ENCODE peak calls at places on chromosome 16, in seven cellular contexts. One of them, this sample, is unnamed.

GRCh38 chr16:4101421-4102275 is 14.6 kb downstream of the ADCY9 start:
- DNase-seq in mesenchymal stem cell: no peak
- DNase-seq in fibroblast of lung: no peak
- DNase-seq in IMR-90: no peak
- DNase-seq in trophoblast cell: no peak
- DNase-seq in HCT116: no peak
- DNase-seq in MM.1S: no peak
- DNase-seq in this sample: no peak

GRCh38 chr16:86231996-86232350 is 278.4 kb upstream of the FOXF1 start:
- DNase-seq in mesenchymal stem cell: no peak
- DNase-seq in fibroblast of lung: no peak
- DNase-seq in IMR-90: no peak
- DNase-seq in trophoblast cell: no peak
- DNase-seq in HCT116: no peak
- DNase-seq in MM.1S: no peak
- DNase-seq in this sample: no peak

GRCh38 chr16:72241930-72242329 is 70.0 kb upstream of the PMFBP1 start:
- DNase-seq in mesenchymal stem cell: peak; percentile 63
- DNase-seq in fibroblast of lung: peak; percentile 66
- DNase-seq in IMR-90: peak; percentile 55
- DNase-seq in trophoblast cell: peak; percentile 9
- DNase-seq in HCT116: peak; percentile 39
- DNase-seq in MM.1S: peak; percentile 31
- DNase-seq in this sample: peak; percentile 80

GRCh38 chr16:3158014-3158497 is 23.2 kb downstream of the ZNF213 start:
- DNase-seq in mesenchymal stem cell: peak; percentile 58
- DNase-seq in fibroblast of lung: no peak
- DNase-seq in IMR-90: no peak
- DNase-seq in trophoblast cell: peak; percentile 33
- DNase-seq in HCT116: no peak
- DNase-seq in MM.1S: no peak
- DNase-seq in this sample: peak; percentile 47

GRCh38 chr16:67456383-67457140 is 24.4 kb downstream of the ATP6V0D1 start:
- DNase-seq in mesenchymal stem cell: no peak
- DNase-seq in fibroblast of lung: peak; percentile 63
- DNase-seq in IMR-90: peak; percentile 36
- DNase-seq in trophoblast cell: no peak
- DNase-seq in HCT116: no peak
- DNase-seq in MM.1S: no peak
- DNase-seq in this sample: peak; percentile 47

GRCh38 chr16:4733747-4734062 is 366 bp downstream of the ANKS3 start:
- DNase-seq in mesenchymal stem cell: no peak
- DNase-seq in fibroblast of lung: no peak
- DNase-seq in IMR-90: no peak
- DNase-seq in trophoblast cell: no peak
- DNase-seq in HCT116: no peak
- DNase-seq in MM.1S: no peak
- DNase-seq in this sample: peak; percentile 36

GRCh38 chr16:27920391-27920891 is 143.1 kb downstream of the GSG1L start:
- DNase-seq in mesenchymal stem cell: no peak
- DNase-seq in fibroblast of lung: no peak
- DNase-seq in IMR-90: no peak
- DNase-seq in trophoblast cell: peak; percentile 71
- DNase-seq in HCT116: peak; percentile 35
- DNase-seq in MM.1S: no peak
- DNase-seq in this sample: peak; percentile 0

GRCh38 chr16:4690946-4691665 is 2.3 kb upstream of the NUDT16L1 start:
- DNase-seq in mesenchymal stem cell: no peak
- DNase-seq in fibroblast of lung: no peak
- DNase-seq in IMR-90: no peak
- DNase-seq in trophoblast cell: no peak
- DNase-seq in HCT116: no peak
- DNase-seq in MM.1S: no peak
- DNase-seq in this sample: no peak

GRCh38 chr16:9275816-9276354 is 184.4 kb downstream of the HAPSTR1 start:
- DNase-seq in mesenchymal stem cell: no peak
- DNase-seq in fibroblast of lung: no peak
- DNase-seq in IMR-90: no peak
- DNase-seq in trophoblast cell: peak; percentile 61
- DNase-seq in HCT116: no peak
- DNase-seq in MM.1S: no peak
- DNase-seq in this sample: no peak

GRCh38 chr16:27238016-27238587 is 30.5 kb downstream of the NSMCE1 start:
- DNase-seq in mesenchymal stem cell: no peak
- DNase-seq in fibroblast of lung: no peak
- DNase-seq in IMR-90: no peak
- DNase-seq in trophoblast cell: no peak
- DNase-seq in HCT116: no peak
- DNase-seq in MM.1S: no peak
- DNase-seq in this sample: no peak

GRCh38 chr16:76293980-76294690 is 16.9 kb downstream of the CNTNAP4 start:
- DNase-seq in mesenchymal stem cell: peak; percentile 8
- DNase-seq in fibroblast of lung: peak; percentile 5
- DNase-seq in IMR-90: no peak
- DNase-seq in trophoblast cell: no peak
- DNase-seq in HCT116: no peak
- DNase-seq in MM.1S: no peak
- DNase-seq in this sample: peak; percentile 68

GRCh38 chr16:64345142-64345541 is 776.7 kb downstream of the CDH11 start:
- DNase-seq in mesenchymal stem cell: no peak
- DNase-seq in fibroblast of lung: no peak
- DNase-seq in IMR-90: no peak
- DNase-seq in trophoblast cell: no peak
- DNase-seq in HCT116: no peak
- DNase-seq in MM.1S: no peak
- DNase-seq in this sample: no peak

GRCh38 chr16:64343061-64343819 is 778.6 kb downstream of the CDH11 start:
- DNase-seq in mesenchymal stem cell: no peak
- DNase-seq in fibroblast of lung: no peak
- DNase-seq in IMR-90: no peak
- DNase-seq in trophoblast cell: no peak
- DNase-seq in HCT116: no peak
- DNase-seq in MM.1S: no peak
- DNase-seq in this sample: no peak

GRCh38 chr16:64351116-64351515 is 770.7 kb downstream of the CDH11 start:
- DNase-seq in mesenchymal stem cell: no peak
- DNase-seq in fibroblast of lung: no peak
- DNase-seq in IMR-90: no peak
- DNase-seq in trophoblast cell: no peak
- DNase-seq in HCT116: no peak
- DNase-seq in MM.1S: no peak
- DNase-seq in this sample: no peak

DNA sequence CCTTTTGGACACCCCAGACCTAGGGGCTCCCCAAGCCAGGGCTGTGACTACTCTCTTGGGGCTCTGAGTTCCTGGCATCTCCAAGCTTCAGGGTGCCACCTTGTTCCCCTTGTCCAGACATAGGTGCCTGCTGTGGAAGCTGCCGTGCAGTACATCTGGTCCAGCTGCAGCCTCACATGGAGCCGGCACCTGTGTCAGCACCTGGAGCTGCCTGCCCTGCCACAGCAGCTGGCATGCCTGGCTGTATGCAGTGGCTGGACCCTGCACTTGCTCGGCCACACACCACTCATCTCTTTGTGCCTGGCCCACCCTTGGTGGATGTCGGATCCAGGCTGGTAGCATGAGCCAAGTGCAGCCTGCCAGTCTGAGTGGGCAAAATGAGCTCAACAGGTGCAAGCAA is 775.8 kb downstream of the CDH11 start:
- DNase-seq in mesenchymal stem cell: no peak
- DNase-seq in fibroblast of lung: no peak
- DNase-seq in IMR-90: no peak
- DNase-seq in trophoblast cell: no peak
- DNase-seq in HCT116: no peak
- DNase-seq in MM.1S: no peak
- DNase-seq in this sample: no peak
- H3K9ac ChIP-seq in mesenchymal stem cell: no peak overlapping the region
- H3K9ac ChIP-seq in fibroblast of lung: no peak overlapping the region
- H3K9ac ChIP-seq in IMR-90: no peak overlapping the region
- H3K9ac ChIP-seq in trophoblast cell: no peak overlapping the region
- H3K9ac ChIP-seq in HCT116: no peak overlapping the region
- H3K9ac ChIP-seq in MM.1S: no peak overlapping the region
- H3K9ac ChIP-seq in this sample: no peak overlapping the region

GRCh38 chr16:55898592-55898991 is 23.4 kb upstream of the CES5A start:
- DNase-seq in mesenchymal stem cell: no peak
- DNase-seq in fibroblast of lung: no peak
- DNase-seq in IMR-90: no peak
- DNase-seq in trophoblast cell: no peak
- DNase-seq in HCT116: no peak
- DNase-seq in MM.1S: no peak
- DNase-seq in this sample: no peak

GRCh38 chr16:55899857-55900256 is 24.7 kb upstream of the CES5A start:
- DNase-seq in mesenchymal stem cell: no peak
- DNase-seq in fibroblast of lung: no peak
- DNase-seq in IMR-90: no peak
- DNase-seq in trophoblast cell: no peak
- DNase-seq in HCT116: no peak
- DNase-seq in MM.1S: no peak
- DNase-seq in this sample: no peak

GRCh38 chr16:55900616-55901393 is 25.6 kb upstream of the CES5A start:
- DNase-seq in mesenchymal stem cell: no peak
- DNase-seq in fibroblast of lung: no peak
- DNase-seq in IMR-90: no peak
- DNase-seq in trophoblast cell: no peak
- DNase-seq in HCT116: no peak
- DNase-seq in MM.1S: no peak
- DNase-seq in this sample: no peak

GRCh38 chr16:55905651-55906050 is 30.5 kb upstream of the CES5A start:
- DNase-seq in mesenchymal stem cell: no peak
- DNase-seq in fibroblast of lung: no peak
- DNase-seq in IMR-90: no peak
- DNase-seq in trophoblast cell: no peak
- DNase-seq in HCT116: no peak
- DNase-seq in MM.1S: no peak
- DNase-seq in this sample: no peak

DNA sequence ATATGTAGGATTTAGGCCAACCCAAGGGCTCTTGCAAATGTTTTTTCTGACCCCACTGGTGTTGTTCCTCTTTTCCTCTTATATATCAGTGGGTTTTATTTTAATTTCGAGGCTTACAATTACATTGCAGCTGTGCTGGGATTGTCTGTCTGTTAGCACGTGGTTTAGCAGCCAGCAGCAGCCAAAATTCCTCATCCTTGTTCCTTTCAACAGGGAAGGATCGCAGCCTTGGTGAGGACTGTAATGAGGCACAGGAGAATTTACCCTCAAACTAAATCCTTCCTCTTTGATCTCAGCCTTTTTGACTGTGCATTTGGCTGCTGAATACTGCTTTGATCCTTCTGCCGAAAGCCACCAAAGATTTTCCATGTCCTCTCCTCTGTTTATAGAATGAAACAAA is 26.6 kb upstream of the CES5A start:
- DNase-seq in mesenchymal stem cell: no peak
- DNase-seq in fibroblast of lung: no peak
- DNase-seq in IMR-90: no peak
- DNase-seq in trophoblast cell: no peak
- DNase-seq in HCT116: no peak
- DNase-seq in MM.1S: no peak
- DNase-seq in this sample: no peak
- H3K9me3 ChIP-seq in mesenchymal stem cell: peaks cover 24% of the 10 kb centered on the region
- H3K9me3 ChIP-seq in fibroblast of lung: no peaks in the 10 kb centered on the region
- H3K9me3 ChIP-seq in IMR-90: no peaks in the 10 kb centered on the region
- H3K9me3 ChIP-seq in trophoblast cell: peaks cover 1% of the 10 kb centered on the region
- H3K9me3 ChIP-seq in HCT116: peaks cover 7% of the 10 kb centered on the region
- H3K9me3 ChIP-seq in MM.1S: no peaks in the 10 kb centered on the region
- H3K9me3 ChIP-seq in this sample: peaks cover 21% of the 10 kb centered on the region

GRCh38 chr16:84883301-84883700 is 63.5 kb downstream of the CRISPLD2 start:
- DNase-seq in mesenchymal stem cell: no peak
- DNase-seq in fibroblast of lung: peak; percentile 17
- DNase-seq in IMR-90: no peak
- DNase-seq in trophoblast cell: peak; percentile 94
- DNase-seq in HCT116: no peak
- DNase-seq in MM.1S: no peak
- DNase-seq in this sample: no peak

GRCh38 chr16:84886536-84887090 is 66.8 kb downstream of the CRISPLD2 start:
- DNase-seq in mesenchymal stem cell: no peak
- DNase-seq in fibroblast of lung: no peak
- DNase-seq in IMR-90: no peak
- DNase-seq in trophoblast cell: no peak
- DNase-seq in HCT116: no peak
- DNase-seq in MM.1S: no peak
- DNase-seq in this sample: no peak

GRCh38 chr16:84884311-84885023 is 64.7 kb downstream of the CRISPLD2 start:
- DNase-seq in mesenchymal stem cell: no peak
- DNase-seq in fibroblast of lung: no peak
- DNase-seq in IMR-90: no peak
- DNase-seq in trophoblast cell: peak; percentile 69
- DNase-seq in HCT116: no peak
- DNase-seq in MM.1S: no peak
- DNase-seq in this sample: no peak

GRCh38 chr16:84887207-84887606 is 67.4 kb downstream of the CRISPLD2 start:
- DNase-seq in mesenchymal stem cell: no peak
- DNase-seq in fibroblast of lung: no peak
- DNase-seq in IMR-90: no peak
- DNase-seq in trophoblast cell: no peak
- DNase-seq in HCT116: no peak
- DNase-seq in MM.1S: no peak
- DNase-seq in this sample: no peak

GRCh38 chr16:84885024-84885910 is 65.5 kb downstream of the CRISPLD2 start:
- DNase-seq in mesenchymal stem cell: no peak
- DNase-seq in fibroblast of lung: no peak
- DNase-seq in IMR-90: no peak
- DNase-seq in trophoblast cell: no peak
- DNase-seq in HCT116: no peak
- DNase-seq in MM.1S: no peak
- DNase-seq in this sample: no peak
- H3K4me3 ChIP-seq in mesenchymal stem cell: no peak overlapping the region
- H3K4me3 ChIP-seq in fibroblast of lung: no peak overlapping the region
- H3K4me3 ChIP-seq in IMR-90: no peak overlapping the region
- H3K4me3 ChIP-seq in trophoblast cell: no peak overlapping the region
- H3K4me3 ChIP-seq in HCT116: no peak overlapping the region
- H3K4me3 ChIP-seq in MM.1S: no peak overlapping the region
- H3K4me3 ChIP-seq in this sample: no peak overlapping the region

DNA sequence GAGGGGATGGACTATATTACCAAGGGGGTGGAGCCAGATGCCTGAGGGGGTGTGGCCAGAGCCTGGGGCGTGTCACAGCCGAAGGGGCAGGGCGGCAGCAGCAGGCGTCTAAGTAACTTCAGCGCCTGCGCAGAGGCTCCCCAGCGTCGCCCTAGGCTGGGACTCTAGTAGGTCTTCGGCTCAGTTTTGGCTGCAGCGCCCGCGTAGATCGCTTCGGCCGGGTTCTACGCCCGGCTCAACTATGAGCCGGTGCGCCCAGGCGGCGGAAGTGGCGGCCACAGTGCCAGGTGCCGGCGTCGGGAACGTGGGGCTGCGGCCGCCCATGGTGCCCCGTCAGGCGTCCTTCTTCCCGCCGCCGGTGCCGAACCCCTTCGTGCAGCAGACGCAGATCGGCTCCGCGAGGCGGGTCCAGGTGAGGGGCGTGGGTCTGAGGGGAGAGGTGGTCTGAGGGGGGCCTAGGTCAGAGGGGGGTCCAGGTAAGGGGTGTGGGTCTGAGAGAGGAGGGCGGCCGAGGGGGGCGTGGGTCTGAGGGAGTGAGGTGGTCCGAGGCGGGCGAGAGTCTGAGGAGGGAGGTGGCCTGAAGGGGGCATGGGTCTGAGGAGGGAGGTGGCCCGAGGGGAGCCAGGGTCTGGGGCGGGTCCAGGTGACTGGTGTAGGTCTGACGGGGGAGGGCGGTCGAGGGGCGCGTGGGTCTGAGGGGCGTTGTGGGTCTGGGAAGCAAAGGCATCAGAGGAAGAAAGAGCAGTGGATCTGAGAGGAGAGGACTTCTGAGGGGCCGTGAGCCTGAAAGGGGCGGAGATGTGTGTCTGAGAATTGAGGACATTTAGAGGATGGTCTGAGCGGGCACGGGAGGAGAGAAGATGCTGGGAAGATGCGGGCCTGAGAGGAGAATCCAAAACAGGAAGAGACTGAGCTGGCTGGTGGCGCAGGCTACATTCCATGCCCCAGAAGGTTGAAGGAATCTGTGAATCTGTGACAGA is at the start of gene LPCAT2:
- DNase-seq in mesenchymal stem cell: peak; percentile 88
- DNase-seq in fibroblast of lung: peak; percentile 86
- DNase-seq in IMR-90: peak; percentile 84
- DNase-seq in trophoblast cell: peak; percentile 97
- DNase-seq in HCT116: peak; percentile 71
- DNase-seq in MM.1S: peak; percentile 66
- DNase-seq in this sample: peak; percentile 95
- H3K9ac ChIP-seq in mesenchymal stem cell: peak within 1 kb of the TSS; percentile 66
- H3K9ac ChIP-seq in fibroblast of lung: peak within 1 kb of the TSS; percentile 44
- H3K9ac ChIP-seq in IMR-90: peak within 1 kb of the TSS; percentile 68
- H3K9ac ChIP-seq in trophoblast cell: peak within 1 kb of the TSS; percentile 92
- H3K9ac ChIP-seq in HCT116: peak within 1 kb of the TSS; percentile 73
- H3K9ac ChIP-seq in MM.1S: peak within 1 kb of the TSS; percentile 35
- H3K9ac ChIP-seq in this sample: peak within 1 kb of the TSS; percentile 75

This sample was measured in adipocyte.